ENCODE peak calls at places on chromosomes 7 and 10, in four cellular contexts. O is heart right ventricle, Q is omental fat pad, J is kidney. S is an unnamed sample.

GRCh38 chr10:72084094-72084459 is 4.3 kb downstream of the SPOCK2 start:
- DNase-seq in O (no peak), Q (peak; percentile 10), J (no peak), S (no peak)

GRCh38 chr10:71338728-71339495 is 19.9 kb downstream of the SLC29A3 start:
- DNase-seq in O (no peak), Q (no peak), J (no peak), S (no peak)

GRCh38 chr7:98657736-98658135 is 40.7 kb downstream of the NPTX2 start:
- DNase-seq in O (no peak), Q (no peak), J (no peak), S (no peak)

GRCh38 chr7:139870406-139870805 is 41.3 kb downstream of the TBXAS1 start:
- DNase-seq in O (no peak), Q (no peak), J (no peak), S (no peak)

GRCh38 chr7:121824276-121824675 is 48.7 kb upstream of the PTPRZ1 start:
- DNase-seq in O (no peak), Q (no peak), J (no peak), S (no peak)

GRCh38 chr7:22413211-22413610 is 56.3 kb upstream of the RAPGEF5 start:
- DNase-seq in O (no peak), Q (no peak), J (no peak), S (no peak)

GRCh38 chr7:74294191-74294998 is 5.2 kb downstream of the CLIP2 start:
- DNase-seq in O (peak; percentile 62), Q (no peak), J (no peak), S (no peak)

GRCh38 chr7:4470246-4470645 is 211.8 kb upstream of the FOXK1 start:
- DNase-seq in O (no peak), Q (no peak), J (no peak), S (no peak)

GRCh38 chr7:150432915-150433892 is 17.2 kb upstream of the GIMAP8 start:
- DNase-seq in O (no peak), Q (no peak), J (no peak), S (peak; percentile 25)

GRCh38 chr10:76497671-76498070 is 1066.2 kb downstream of the LRMDA start:
- DNase-seq in O (no peak), Q (no peak), J (no peak), S (no peak)

GRCh38 chr10:78367751-78368150 is 334.1 kb downstream of the RPS24 start:
- DNase-seq in O (no peak), Q (no peak), J (no peak), S (no peak)

GRCh38 chr7:124398937-124399552 is 366.2 kb upstream of the TMEM229A start:
- DNase-seq in O (no peak), Q (no peak), J (no peak), S (no peak)

GRCh38 chr10:124087672-124088634 is 5.4 kb downstream of the CHST15 start:
- DNase-seq in O (no peak), Q (no peak), J (no peak), S (no peak)

GRCh38 chr7:96997512-96998032 is 7.8 kb upstream of the DLX6 start:
- DNase-seq in O (no peak), Q (no peak), J (peak; percentile 19), S (no peak)

GRCh38 chr7:105015631-105015965 is 1.6 kb downstream of the KMT2E start:
- DNase-seq in O (peak; percentile 37), Q (no peak), J (no peak), S (no peak)

GRCh38 chr10:75127481-75127880 is 16.0 kb downstream of the SAMD8 start:
- DNase-seq in O (no peak), Q (no peak), J (no peak), S (no peak)

GRCh38 chr7:90119178-90119971 is 34.9 kb upstream of the STEAP1 start:
- DNase-seq in O (peak; percentile 16), Q (no peak), J (peak; percentile 81), S (peak; percentile 86)

GRCh38 chr7:46879783-46880182 is 702.1 kb downstream of the TNS3 start:
- DNase-seq in O (no peak), Q (no peak), J (no peak), S (no peak)

GRCh38 chr7:130960208-130960988 is 226.4 kb upstream of the KLF14 start:
- DNase-seq in O (no peak), Q (no peak), J (no peak), S (no peak)

GRCh38 chr10:92290076-92290836 is 622 bp downstream of the CPEB3 start:
- DNase-seq in O (peak; percentile 29), Q (peak; percentile 27), J (no peak), S (no peak)

GRCh38 chr10:75350791-75351190 is 50.8 kb downstream of the ZNF503 start:
- DNase-seq in O (no peak), Q (no peak), J (no peak), S (no peak)

GRCh38 chr7:132501956-132502355 is 74.3 kb downstream of the PLXNA4 start:
- DNase-seq in O (no peak), Q (no peak), J (no peak), S (no peak)

GRCh38 chr7:68729361-68729760 is 868.9 kb upstream of the AUTS2 start:
- DNase-seq in O (no peak), Q (no peak), J (no peak), S (no peak)

GRCh38 chr7:24843821-24844449 is 86.7 kb upstream of the GSDME start:
- DNase-seq in O (no peak), Q (no peak), J (no peak), S (no peak)

GRCh38 chr7:43465581-43466554 is 117.0 kb upstream of the STK17A start:
- DNase-seq in O (no peak), Q (no peak), J (no peak), S (no peak)

GRCh38 chr10:131689016-131689415 is 211.8 kb upstream of the PPP2R2D start:
- DNase-seq in O (no peak), Q (no peak), J (peak; percentile 43), S (peak; percentile 75)

GRCh38 chr10:61024801-61025201 is 80.8 kb upstream of the RHOBTB1 start:
- DNase-seq in O (no peak), Q (no peak), J (no peak), S (no peak)

GRCh38 chr7:38863609-38864291 is 45.2 kb downstream of the VPS41 start:
- DNase-seq in O (no peak), Q (no peak), J (peak; percentile 83), S (no peak)

GRCh38 chr10:125377368-125377767 is 217.0 kb upstream of the CTBP2 start:
- DNase-seq in O (no peak), Q (no peak), J (no peak), S (no peak)

GRCh38 chr10:125370578-125370977 is 210.2 kb upstream of the CTBP2 start:
- DNase-seq in O (no peak), Q (no peak), J (peak; percentile 42), S (no peak)

GRCh38 chr10:125373546-125373945 is 213.2 kb upstream of the CTBP2 start:
- DNase-seq in O (no peak), Q (no peak), J (no peak), S (no peak)

GRCh38 chr10:125379592-125379991 is 219.2 kb upstream of the CTBP2 start:
- DNase-seq in O (no peak), Q (no peak), J (no peak), S (no peak)

DNA sequence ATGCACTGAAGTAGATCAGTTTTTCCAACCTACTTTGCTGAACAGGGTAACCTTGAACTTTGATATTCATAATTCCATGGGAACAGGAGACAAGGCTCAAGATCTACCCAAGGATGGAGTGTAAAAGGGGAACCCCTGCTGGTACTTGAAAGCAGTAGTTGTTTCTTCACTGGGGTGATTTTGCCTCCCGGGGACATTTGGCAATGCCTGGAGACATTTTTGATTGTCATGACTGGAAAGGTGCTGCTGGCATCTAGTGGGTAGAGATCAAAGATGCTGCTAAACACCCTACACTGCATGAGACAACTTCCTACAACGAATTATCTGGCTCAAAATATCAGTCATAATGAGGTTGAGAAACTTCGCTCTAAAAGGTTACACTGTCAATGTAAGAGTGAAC is 214.8 kb upstream of the CTBP2 start:
- DNase-seq in O (no peak), Q (no peak), J (no peak), S (no peak)
- TF ChIP-seq CTCF in O (no peak), Q (no peak), J (no peak), S (peak; percentile 37)

GRCh38 chr10:50576245-50576815 is 47.4 kb downstream of the SGMS1 start:
- DNase-seq in O (peak; percentile 17), Q (no peak), J (no peak), S (no peak)

GRCh38 chr10:50575477-50576244 is 48.1 kb downstream of the SGMS1 start:
- DNase-seq in O (no peak), Q (no peak), J (no peak), S (no peak)

GRCh38 chr10:50574932-50575331 is 48.8 kb downstream of the SGMS1 start:
- DNase-seq in O (no peak), Q (no peak), J (no peak), S (no peak)

GRCh38 chr10:50572017-50572491 is 51.7 kb downstream of the SGMS1 start:
- DNase-seq in O (no peak), Q (no peak), J (no peak), S (no peak)

GRCh38 chr10:50574305-50574704 is 49.5 kb downstream of the SGMS1 start:
- DNase-seq in O (no peak), Q (no peak), J (no peak), S (no peak)
- TF ChIP-seq CTCF in O (no peak), Q (no peak), J (no peak), S (peak; percentile 44)

DNA sequence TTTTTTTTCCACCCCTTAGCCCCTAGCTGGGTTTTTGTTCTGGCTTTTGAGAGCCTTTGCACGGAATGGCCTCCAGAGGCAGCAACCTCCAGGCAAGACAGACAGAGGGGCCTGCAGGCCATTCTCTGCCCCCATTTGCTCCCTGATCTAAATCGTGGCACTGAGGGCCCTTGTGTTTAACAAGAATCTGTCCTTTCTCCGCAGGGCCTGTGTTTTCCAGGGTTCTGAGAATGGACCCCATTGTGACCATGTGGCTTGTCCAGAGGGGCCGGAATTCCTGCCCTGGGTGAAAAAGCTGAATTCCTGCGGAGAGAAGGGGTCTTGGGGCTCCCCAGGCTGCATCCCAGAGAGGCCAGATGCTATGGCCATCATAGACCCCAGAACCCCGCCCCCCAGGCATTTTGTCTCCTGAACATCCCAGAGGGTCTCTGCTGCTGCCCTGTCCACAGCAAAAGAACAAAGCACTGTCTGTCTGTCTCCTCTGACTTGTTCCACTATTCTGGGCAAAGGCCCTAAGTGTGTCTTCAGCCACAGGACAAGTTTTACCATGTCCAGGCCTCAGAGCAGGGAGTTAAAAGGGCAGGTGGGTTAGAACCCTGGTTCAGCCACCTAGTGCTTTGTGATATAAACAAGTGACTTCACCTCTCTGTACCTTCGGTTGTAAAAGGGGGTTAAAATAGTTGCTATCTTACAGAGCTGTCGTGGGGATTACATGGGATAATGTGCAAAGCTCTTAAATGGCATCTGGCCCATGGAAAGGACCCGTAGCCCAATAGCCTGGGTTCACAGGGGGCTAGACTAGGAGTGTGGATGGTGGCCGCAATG is 155.6 kb downstream of the SH3PXD2A start:
- DNase-seq in O (no peak), Q (no peak), J (no peak), S (no peak)
- TF ChIP-seq CTCF in O (no peak), Q (no peak), J (no peak), S (peak; percentile 32)

DNA sequence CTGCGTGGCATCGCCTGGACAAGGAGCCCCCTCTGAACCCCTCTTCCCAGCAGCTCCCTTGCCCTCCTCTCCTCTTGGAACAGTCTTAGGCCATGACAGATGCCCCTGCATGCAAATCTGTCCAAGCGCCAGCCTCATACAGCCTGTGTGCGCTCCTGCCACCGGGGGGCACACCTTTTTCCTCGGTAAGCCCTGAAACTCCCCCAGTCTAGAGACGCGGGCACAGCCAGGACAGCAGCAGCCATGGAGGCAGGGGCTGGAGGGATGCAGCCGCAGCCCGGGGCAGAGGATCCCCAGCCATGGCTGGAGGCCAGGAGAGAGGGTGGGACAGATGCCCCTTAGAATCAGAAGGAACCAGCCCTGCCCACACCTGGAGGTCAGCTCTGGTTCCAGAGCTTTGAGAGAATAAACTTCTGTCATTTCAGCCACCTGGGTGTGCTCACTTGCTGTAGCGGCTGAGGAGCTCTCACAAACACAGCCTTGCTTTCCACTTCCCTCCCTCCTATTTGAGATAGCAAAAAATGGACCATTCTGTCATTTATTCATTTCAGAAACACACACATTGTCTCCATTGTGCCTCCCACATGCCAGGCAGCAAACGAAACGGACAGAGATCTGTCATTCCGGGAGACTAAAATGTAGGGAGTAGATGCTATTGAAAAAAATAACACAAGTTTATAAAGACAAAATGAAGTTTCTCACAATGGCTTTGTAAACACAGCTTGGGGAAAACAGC is 241.5 kb downstream of the WDR37 start:
- DNase-seq in O (peak; percentile 1), Q (no peak), J (no peak), S (no peak)
- TF ChIP-seq CTCF in O (no peak), Q (no peak), J (no peak), S (peak; percentile 48)